ENCODE peak calls at places on chromosomes 2 and 18, in eight cellular contexts. X is K562, U is breast epithelium, W is HL-60, D is transverse colon, B is Panc1, E is sigmoid colon, N is GM23338. M is an unnamed sample.
A peak's percentile ranks its signal among the peaks of the same experiment; 100 is the strongest.

GRCh38 chr2:21002814-21003192 is 41.1 kb downstream of the APOB start:
- DNase-seq in B (no peak), X (no peak), N (no peak), E (no peak), D (no peak), W (no peak), U (no peak), M (no peak)

GRCh38 chr18:55346961-55347740 is 240.8 kb downstream of the TCF4 start:
- DNase-seq in N (peak; percentile 21), W (no peak), E (no peak), D (no peak), B (no peak), X (no peak), U (no peak), M (no peak)

GRCh38 chr2:233033672-233034071 is 1.2 kb downstream of the NEU2 start:
- DNase-seq in U (no peak), W (no peak), X (no peak), N (no peak), B (no peak), E (no peak), D (no peak), M (no peak)

GRCh38 chr2:229235136-229235914 is 35.8 kb downstream of the PID1 start:
- DNase-seq in N (peak; percentile 46), W (no peak), E (peak; percentile 72), D (no peak), X (no peak), U (no peak), B (no peak), M (no peak)

GRCh38 chr2:237896507-237896892 is 37.1 kb downstream of the RAMP1 start:
- DNase-seq in U (no peak), B (no peak), D (no peak), E (no peak), X (no peak), W (no peak), N (no peak), M (no peak)

GRCh38 chr2:236714061-236714460 is 144.4 kb downstream of the ACKR3 start:
- DNase-seq in B (no peak), X (no peak), N (no peak), E (no peak), U (no peak), D (no peak), W (no peak), M (no peak)

GRCh38 chr2:221422516-221423211 is 149.4 kb downstream of the EPHA4 start:
- DNase-seq in D (no peak), B (no peak), E (no peak), N (no peak), X (no peak), W (no peak), U (no peak), M (no peak)

GRCh38 chr2:66919286-66919685 is 477.8 kb upstream of the ETAA1 start:
- DNase-seq in X (no peak), D (no peak), N (peak; percentile 23), E (no peak), W (no peak), U (no peak), B (no peak), M (no peak)

GRCh38 chr2:134301099-134301970 is 47.5 kb downstream of the MGAT5 start:
- DNase-seq in B (no peak), W (no peak), D (no peak), E (no peak), X (no peak), N (no peak), U (no peak), M (no peak)

GRCh38 chr2:154710685-154711084 is 12.2 kb downstream of the KCNJ3 start:
- DNase-seq in N (no peak), U (no peak), X (no peak), D (no peak), E (no peak), W (no peak), B (no peak), M (no peak)

GRCh38 chr2:11691071-11691660 is 21.2 kb upstream of the NTSR2 start:
- DNase-seq in W (peak; percentile 31), B (no peak), U (no peak), D (no peak), E (no peak), N (no peak), X (no peak), M (no peak)

GRCh38 chr2:127106457-127106997 is 427 bp downstream of the BIN1 start:
- DNase-seq in X (no peak), N (peak; percentile 64), E (peak; percentile 80), B (no peak), D (no peak), W (no peak), U (no peak), M (no peak)

GRCh38 chr2:109208071-109208950 is 79.3 kb downstream of the SH3RF3 start:
- DNase-seq in W (no peak), D (no peak), X (no peak), E (no peak), U (no peak), B (no peak), N (peak; percentile 50), M (no peak)

GRCh38 chr2:128835342-128835855 is 516.7 kb upstream of the HS6ST1 start:
- DNase-seq in E (no peak), D (no peak), N (no peak), B (no peak), W (no peak), U (no peak), X (no peak), M (no peak)

GRCh38 chr2:133817680-133818566 is 249.7 kb upstream of the NCKAP5 start:
- DNase-seq in N (no peak), W (no peak), B (peak; percentile 58), D (no peak), U (no peak), E (no peak), X (no peak), M (no peak)

GRCh38 chr2:207311316-207312005 is 145.7 kb upstream of the KLF7 start:
- DNase-seq in X (peak; percentile 56), W (peak; percentile 53), N (no peak), D (peak; percentile 23), E (peak; percentile 81), U (no peak), B (peak; percentile 73), M (no peak)

GRCh38 chr2:1081411-1082225 is 131.0 kb downstream of the SNTG2 start:
- DNase-seq in B (no peak), X (no peak), D (peak; percentile 41), W (no peak), E (no peak), N (no peak), U (no peak), M (peak; percentile 44)

GRCh38 chr2:70192516-70192915 is 1.7 kb upstream of the C2orf42 start:
- DNase-seq in E (no peak), B (no peak), W (no peak), D (no peak), U (no peak), X (no peak), N (no peak), M (no peak)

GRCh38 chr2:150767924-150768801 is 280.7 kb upstream of the RND3 start:
- DNase-seq in W (no peak), X (no peak), E (no peak), B (no peak), N (no peak), U (no peak), D (no peak), M (no peak)

GRCh38 chr2:98730851-98731708 is at the start of gene MGAT4A:
- DNase-seq in E (peak; percentile 90), U (peak; percentile 49), D (peak; percentile 88), B (no peak), W (peak; percentile 68), N (peak; percentile 70), X (peak; percentile 83), M (peak; percentile 58)
- TF ChIP-seq POLR2AphosphoS5 in E (peak; percentile 83), U (no peak), D (peak; percentile 96), B (no peak), W (peak; percentile 52), N (peak; percentile 33), X (no peak), M (no peak)

GRCh38 chr2:240558229-240558885 is 569 bp upstream of the ANKMY1 start:
- DNase-seq in X (no peak), W (no peak), E (peak; percentile 42), U (no peak), N (peak; percentile 68), B (no peak), D (no peak), M (no peak)
- H3K4me3 ChIP-seq in X (no peak overlapping the region), W (no peak overlapping the region), E (no peak overlapping the region), U (peak overlapping the region; percentile 46), N (peak overlapping the region; percentile 56), B (peak overlapping the region; percentile 24), D (no peak overlapping the region), M (peak overlapping the region; percentile 31)

GRCh38 chr18:13449651-13450050 is 231.1 kb downstream of the LDLRAD4 start:
- DNase-seq in U (no peak), B (no peak), W (no peak), N (no peak), D (no peak), E (no peak), X (no peak), M (no peak)

GRCh38 chr18:13446024-13446423 is 227.5 kb downstream of the LDLRAD4 start:
- DNase-seq in B (no peak), U (no peak), W (no peak), D (no peak), X (no peak), E (no peak), N (no peak), M (no peak)

GRCh38 chr18:13446581-13447470 is 228.3 kb downstream of the LDLRAD4 start:
- DNase-seq in B (no peak), E (no peak), U (no peak), X (no peak), N (no peak), W (no peak), D (no peak), M (no peak)

GRCh38 chr18:13448028-13448795 is 229.7 kb downstream of the LDLRAD4 start:
- DNase-seq in B (no peak), D (no peak), E (no peak), X (no peak), W (no peak), N (no peak), U (no peak), M (no peak)

GRCh38 chr18:13447621-13448020 is 229.1 kb downstream of the LDLRAD4 start:
- DNase-seq in E (no peak), U (no peak), X (no peak), D (no peak), W (no peak), B (no peak), N (peak; percentile 48), M (no peak)
- TF ChIP-seq POLR2AphosphoS5 in E (peak; percentile 16), U (no peak), X (no peak), D (no peak), W (no peak), B (no peak), N (no peak), M (no peak)

DNA sequence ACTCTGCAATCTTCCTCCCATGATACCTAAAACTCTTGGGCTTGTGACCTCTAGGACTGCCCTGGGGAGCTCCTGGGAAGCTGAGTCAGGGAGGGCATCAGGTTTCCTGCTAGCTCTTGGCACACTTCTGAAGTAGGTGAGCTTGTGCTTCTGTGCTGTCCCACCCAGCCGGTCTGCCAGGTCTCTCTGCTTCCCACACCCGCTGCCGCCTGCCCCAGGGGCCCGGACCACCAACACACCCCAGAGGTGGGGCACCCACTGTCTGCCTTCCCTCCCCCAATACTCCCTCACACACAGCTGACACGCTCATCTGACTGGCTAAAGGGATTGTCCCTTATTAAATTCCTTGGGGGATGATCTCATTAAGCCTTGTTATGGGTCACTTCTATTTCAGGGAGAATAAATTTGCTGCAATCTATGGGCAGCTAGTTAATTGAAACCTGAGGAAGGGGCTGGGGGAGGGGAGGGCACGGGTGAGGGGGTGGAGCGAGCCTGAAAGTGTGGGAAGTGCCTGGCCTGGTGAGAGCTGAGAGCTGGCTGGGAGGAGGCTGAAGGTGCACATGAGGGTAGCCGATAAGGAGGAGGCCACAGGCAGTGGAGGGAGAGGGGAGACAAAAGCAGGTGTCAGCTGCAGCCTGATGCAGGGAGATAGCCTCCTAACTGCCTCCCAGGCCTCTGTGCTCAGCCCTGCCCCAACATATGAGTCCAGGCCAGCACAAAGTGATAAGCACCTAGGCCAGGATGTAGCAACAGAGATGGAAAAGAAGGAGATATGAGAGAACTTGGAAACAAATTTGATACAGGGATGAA is 48.8 kb downstream of the HAUS1 start:
- DNase-seq in D (no peak), B (peak; percentile 56), W (no peak), E (no peak), U (no peak), N (peak; percentile 63), X (peak; percentile 94), M (no peak)
- H3K4me3 ChIP-seq in D (no peak overlapping the region), B (peak overlapping the region; percentile 17), W (no peak overlapping the region), E (no peak overlapping the region), U (no peak overlapping the region), N (peak overlapping the region; percentile 49), X (no peak overlapping the region), M (no peak overlapping the region)

M was measured in prostate gland.